ENCODE peak calls at places on chromosomes 6 and 20, in nine cellular contexts. C is breast epithelium; O is CD8-positive, alpha-beta T cell; V is heart left ventricle; J is H7; N is Peyer's patch; I is colonic mucosa; H is ascending aorta; B is neural progenitor cell. F is an unnamed sample.

GRCh38 chr20:61803903-61804804 is 261.5 kb downstream of the TAF4 start:
- DNase-seq in V (no peak), B (peak; percentile 29), H (no peak), O (no peak), J (peak; percentile 77), I (no peak), N (peak; percentile 39), C (no peak), F (peak; percentile 63)

GRCh38 chr6:1855890-1856289 is 246.2 kb downstream of the FOXC1 start:
- DNase-seq in J (no peak), O (no peak), V (no peak), B (no peak), H (no peak), N (no peak), I (no peak), C (no peak), F (no peak)

GRCh38 chr6:123715243-123715863 is 78.6 kb upstream of the TRDN start:
- DNase-seq in O (no peak), C (no peak), V (no peak), I (no peak), B (peak; percentile 56), J (no peak), N (no peak), H (no peak), F (no peak)

GRCh38 chr6:31203345-31203979 is 33.0 kb upstream of the POU5F1 start:
- DNase-seq in N (no peak), V (no peak), J (no peak), B (no peak), I (peak; percentile 66), H (no peak), O (peak; percentile 50), C (peak; percentile 54), F (no peak)

GRCh38 chr6:14086701-14087100 is 30.9 kb upstream of the CD83 start:
- DNase-seq in N (no peak), H (no peak), C (no peak), J (no peak), I (no peak), B (no peak), O (no peak), V (no peak), F (no peak)

GRCh38 chr6:152050451-152051195 is 243.1 kb downstream of the ESR1 start:
- DNase-seq in B (no peak), N (no peak), I (no peak), O (no peak), C (no peak), H (no peak), J (no peak), V (no peak), F (no peak)

GRCh38 chr6:127949251-127949650 is 48.4 kb upstream of the THEMIS start:
- DNase-seq in V (no peak), B (no peak), I (no peak), H (no peak), N (no peak), O (no peak), C (no peak), J (no peak), F (no peak)

GRCh38 chr6:12884983-12885382 is 168.4 kb downstream of the PHACTR1 start:
- DNase-seq in N (no peak), V (no peak), H (no peak), I (no peak), B (no peak), C (no peak), J (no peak), O (no peak), F (no peak)

GRCh38 chr20:21450572-21450971 is 53.2 kb upstream of the NKX2-4 start:
- DNase-seq in C (no peak), N (no peak), O (no peak), H (no peak), J (no peak), V (no peak), I (no peak), B (no peak), F (no peak)

GRCh38 chr6:2976571-2977085 is 5.3 kb upstream of the SERPINB6 start:
- DNase-seq in V (no peak), H (no peak), N (no peak), O (no peak), B (no peak), J (no peak), C (peak; percentile 12), I (peak; percentile 9), F (no peak)

GRCh38 chr20:40265872-40266533 is 423.0 kb downstream of the MAFB start:
- DNase-seq in I (peak; percentile 41), V (peak; percentile 33), H (no peak), C (no peak), N (no peak), J (no peak), B (peak; percentile 61), O (no peak), F (no peak)

GRCh38 chr6:147961473-147962141 is 381.0 kb upstream of the SASH1 start:
- DNase-seq in B (no peak), V (no peak), C (no peak), O (no peak), H (no peak), N (no peak), I (no peak), J (no peak), F (no peak)
- H3K36me3 ChIP-seq in B (no peaks in the 10 kb centered on the region), V (no peaks in the 10 kb centered on the region), C (no peaks in the 10 kb centered on the region), O (no peaks in the 10 kb centered on the region), H (no peaks in the 10 kb centered on the region), N (no peaks in the 10 kb centered on the region), I (no peaks in the 10 kb centered on the region), J (no peaks in the 10 kb centered on the region), F (no peaks in the 10 kb centered on the region)

GRCh38 chr20:47734870-47735269 is 50.4 kb downstream of the SULF2 start:
- DNase-seq in V (no peak), J (no peak), H (no peak), C (no peak), B (no peak), N (no peak), O (no peak), I (no peak), F (no peak)
- H3K27me3 ChIP-seq in V (no peaks in the 10 kb centered on the region), J (no peaks in the 10 kb centered on the region), H (no peaks in the 10 kb centered on the region), C (no peaks in the 10 kb centered on the region), B (no peaks in the 10 kb centered on the region), N (no peaks in the 10 kb centered on the region), O (no peaks in the 10 kb centered on the region), I (no peaks in the 10 kb centered on the region), F (no peaks in the 10 kb centered on the region)

GRCh38 chr6:24464253-24465038 is 24.9 kb downstream of the GPLD1 start:
- DNase-seq in O (no peak), N (no peak), I (no peak), V (no peak), H (no peak), C (no peak), B (no peak), J (no peak), F (no peak)
- H3K36me3 ChIP-seq in O (no peaks in the 10 kb centered on the region), N (no peaks in the 10 kb centered on the region), I (no peaks in the 10 kb centered on the region), V (no peaks in the 10 kb centered on the region), H (no peaks in the 10 kb centered on the region), C (no peaks in the 10 kb centered on the region), B (no peaks in the 10 kb centered on the region), J (no peaks in the 10 kb centered on the region), F (no peaks in the 10 kb centered on the region)

DNA sequence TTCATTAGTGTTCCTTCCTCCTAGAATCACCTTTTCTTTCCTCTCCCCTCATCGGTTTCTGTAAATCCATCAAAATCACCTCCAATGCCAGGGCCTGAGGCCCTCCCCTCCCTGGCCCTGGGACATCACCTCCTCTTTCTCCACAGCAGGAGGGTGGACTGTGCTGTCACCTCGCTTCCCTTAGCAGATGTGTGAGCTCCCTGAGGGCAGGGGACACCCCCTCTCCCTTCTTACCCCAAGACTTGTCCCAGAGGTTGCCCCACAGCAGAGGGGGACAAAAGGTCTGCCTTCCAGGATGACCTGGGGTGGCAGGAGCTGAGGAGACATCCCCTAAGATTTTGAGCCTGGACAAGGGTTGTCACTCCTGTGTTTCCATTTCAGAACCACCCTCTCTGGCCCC is 5.9 kb downstream of the ULBP1 start:
- DNase-seq in C (no peak), V (no peak), O (no peak), H (no peak), B (no peak), N (no peak), I (no peak), J (no peak), F (no peak)
- H3K27me3 ChIP-seq in C (no peaks in the 10 kb centered on the region), V (peaks cover 10% of the 10 kb centered on the region), O (peaks cover 12% of the 10 kb centered on the region), H (no peaks in the 10 kb centered on the region), B (peaks cover 100% of the 10 kb centered on the region), N (peaks cover 14% of the 10 kb centered on the region), I (peaks cover 21% of the 10 kb centered on the region), J (peaks cover 70% of the 10 kb centered on the region), F (peaks cover 22% of the 10 kb centered on the region)

DNA sequence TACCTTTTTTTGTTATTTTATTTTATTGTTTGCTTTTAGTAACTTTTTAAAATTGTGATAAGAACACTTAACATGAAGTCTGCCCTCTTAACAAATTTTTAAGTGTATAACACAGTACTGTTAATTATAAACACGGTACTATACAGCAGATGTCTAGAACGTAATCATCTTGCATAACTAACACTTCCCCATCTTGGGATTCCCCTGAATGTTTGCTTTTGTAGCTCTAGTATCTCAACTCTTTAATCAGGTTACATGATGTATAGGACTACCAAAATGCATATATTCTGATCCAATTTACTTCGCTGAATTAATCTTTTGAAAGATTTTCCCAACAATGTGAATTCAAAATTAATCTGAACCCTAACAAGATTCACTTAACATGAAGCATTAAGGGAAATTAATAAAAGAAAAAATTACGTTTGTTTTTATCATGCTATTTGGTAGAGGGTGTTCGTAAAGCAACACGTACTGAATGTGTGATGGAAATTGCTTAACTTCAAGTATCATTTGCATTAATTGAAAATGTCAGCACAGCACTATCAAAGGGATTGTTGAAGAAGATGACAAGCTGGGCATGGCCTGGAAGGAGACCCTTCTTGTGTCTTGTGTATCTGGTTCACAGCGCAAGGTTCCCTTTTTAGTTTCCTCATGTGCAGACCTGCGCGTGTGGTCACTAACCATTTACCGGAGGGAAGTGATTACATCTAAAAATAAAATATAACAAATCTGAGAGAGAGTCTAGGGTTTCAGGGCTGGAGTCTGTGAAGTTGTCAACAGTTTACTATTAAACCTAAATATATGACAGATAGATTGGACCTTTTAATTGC is 15.2 kb downstream of the COL19A1 start:
- DNase-seq in H (no peak), B (no peak), I (no peak), N (no peak), V (no peak), J (no peak), O (no peak), C (no peak), F (no peak)
- H3K36me3 ChIP-seq in H (no peaks in the 10 kb centered on the region), B (no peaks in the 10 kb centered on the region), I (no peaks in the 10 kb centered on the region), N (no peaks in the 10 kb centered on the region), V (no peaks in the 10 kb centered on the region), J (no peaks in the 10 kb centered on the region), O (no peaks in the 10 kb centered on the region), C (no peaks in the 10 kb centered on the region), F (no peaks in the 10 kb centered on the region)

DNA sequence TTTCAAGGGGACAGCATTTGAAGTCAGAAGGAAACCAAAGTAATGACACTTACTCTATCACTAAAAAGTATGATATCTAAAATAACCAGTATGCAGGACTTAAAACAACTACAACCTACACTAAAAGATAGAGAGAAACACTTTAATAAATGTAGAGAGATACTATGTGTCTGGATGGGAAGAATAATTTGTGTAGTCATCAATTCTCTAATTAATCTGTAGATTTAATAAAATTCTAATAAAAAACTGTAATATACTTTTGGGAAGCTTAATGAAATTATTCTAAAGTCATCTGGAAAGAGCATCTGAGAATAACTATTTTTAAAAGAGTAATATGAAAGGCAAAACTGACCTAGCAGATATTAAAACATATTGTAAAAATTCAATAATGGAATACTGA is 52.1 kb downstream of the PRKN start:
- DNase-seq in B (no peak), J (no peak), V (no peak), H (no peak), I (no peak), C (no peak), N (no peak), O (no peak), F (no peak)
- H3K27me3 ChIP-seq in B (no peaks in the 10 kb centered on the region), J (no peaks in the 10 kb centered on the region), V (no peaks in the 10 kb centered on the region), H (no peaks in the 10 kb centered on the region), I (no peaks in the 10 kb centered on the region), C (no peaks in the 10 kb centered on the region), N (no peaks in the 10 kb centered on the region), O (no peaks in the 10 kb centered on the region), F (no peaks in the 10 kb centered on the region)